ENCODE peak calls at places on chromosomes 16 and 17, in six cellular contexts. L is HCT116, V is HepG2, J is K562, W is SK-N-SH, P is GM12878. H is an unnamed sample.

GRCh38 chr16:70407811-70408274 is 31.1 kb downstream of the ST3GAL2 start:
- DNase-seq in L (no peak), V (no peak), J (peak; percentile 72), W (no peak), P (no peak), H (no peak)

GRCh38 chr16:67928561-67929364 is 2.9 kb downstream of the CTRL start:
- DNase-seq in L (peak; percentile 24), V (peak; percentile 69), J (peak; percentile 79), W (peak; percentile 90), P (no peak), H (peak; percentile 88)

GRCh38 chr17:31487648-31488263 is 96.3 kb downstream of the RAB11FIP4 start:
- DNase-seq in L (peak; percentile 87), V (peak; percentile 86), J (peak; percentile 94), W (peak; percentile 97), P (no peak), H (peak; percentile 98)

GRCh38 chr16:55876854-55877253 is 1.7 kb upstream of the CES5A start:
- DNase-seq in L (no peak), V (no peak), J (no peak), W (no peak), P (no peak), H (no peak)

GRCh38 chr17:32266389-32267269 is 997 bp downstream of the RHBDL3 start:
- DNase-seq in L (no peak), V (no peak), J (no peak), W (peak; percentile 79), P (no peak), H (no peak)

GRCh38 chr17:11326492-11326891 is 85.5 kb downstream of the SHISA6 start:
- DNase-seq in L (no peak), V (no peak), J (no peak), W (no peak), P (no peak), H (no peak)

GRCh38 chr16:30535106-30535776 is 583 bp upstream of the ZNF747 start:
- DNase-seq in L (no peak), V (no peak), J (no peak), W (no peak), P (no peak), H (no peak)

GRCh38 chr17:76716146-76716833 is 5.5 kb upstream of the MXRA7 start:
- DNase-seq in L (no peak), V (no peak), J (peak; percentile 87), W (no peak), P (no peak), H (no peak)

GRCh38 chr17:29125651-29126050 is 54.5 kb downstream of the MYO18A start:
- DNase-seq in L (no peak), V (no peak), J (no peak), W (no peak), P (no peak), H (no peak)

GRCh38 chr17:6496116-6496481 is 51.8 kb downstream of the PIMREG start:
- DNase-seq in L (no peak), V (no peak), J (peak; percentile 10), W (no peak), P (no peak), H (no peak)

GRCh38 chr17:78738245-78738644 is 43.8 kb downstream of the CYTH1 start:
- DNase-seq in L (no peak), V (no peak), J (no peak), W (no peak), P (no peak), H (no peak)

GRCh38 chr16:48877946-48878345 is 268.0 kb upstream of the N4BP1 start:
- DNase-seq in L (no peak), V (no peak), J (no peak), W (no peak), P (no peak), H (no peak)

GRCh38 chr17:73722163-73722562 is 77.9 kb upstream of the SDK2 start:
- DNase-seq in L (no peak), V (no peak), J (no peak), W (peak; percentile 62), P (no peak), H (no peak)

GRCh38 chr16:56910114-56910511 is 21.8 kb upstream of the HERPUD1 start:
- DNase-seq in L (no peak), V (no peak), J (no peak), W (no peak), P (no peak), H (no peak)

GRCh38 chr16:52863000-52863399 is 189.7 kb downstream of the CHD9NB start:
- DNase-seq in L (no peak), V (no peak), J (no peak), W (no peak), P (no peak), H (no peak)

GRCh38 chr17:79969906-79970305 is 65.8 kb downstream of the TBC1D16 start:
- DNase-seq in L (no peak), V (no peak), J (no peak), W (no peak), P (no peak), H (no peak)

GRCh38 chr16:759110-759910 is 1.2 kb upstream of the MSLN start:
- DNase-seq in L (no peak), V (no peak), J (no peak), W (no peak), P (no peak), H (peak; percentile 51)

GRCh38 chr17:33671493-33671892 is 378.4 kb upstream of the ASIC2 start:
- DNase-seq in L (no peak), V (no peak), J (no peak), W (no peak), P (no peak), H (no peak)

GRCh38 chr17:83055911-83056582 is 23.4 kb upstream of the METRNL start:
- DNase-seq in L (no peak), V (peak; percentile 45), J (no peak), W (no peak), P (no peak), H (no peak)
- TF ChIP-seq JUND in L (no peak), V (no peak), J (peak; percentile 63), W (no peak), P (no peak), H (no peak)

GRCh38 chr16:85273293-85273692 is 161.0 kb upstream of the CIBAR2 start:
- DNase-seq in L (no peak), V (no peak), J (no peak), W (no peak), P (no peak), H (no peak)

GRCh38 chr16:85276258-85276657 is 164.0 kb upstream of the CIBAR2 start:
- DNase-seq in L (no peak), V (no peak), J (no peak), W (no peak), P (no peak), H (peak; percentile 68)

GRCh38 chr16:85275533-85276249 is 163.4 kb upstream of the CIBAR2 start:
- DNase-seq in L (peak; percentile 19), V (peak; percentile 60), J (peak; percentile 89), W (peak; percentile 95), P (no peak), H (peak; percentile 85)

GRCh38 chr16:85274924-85275323 is 162.7 kb upstream of the CIBAR2 start:
- DNase-seq in L (no peak), V (no peak), J (peak; percentile 76), W (no peak), P (no peak), H (no peak)

DNA sequence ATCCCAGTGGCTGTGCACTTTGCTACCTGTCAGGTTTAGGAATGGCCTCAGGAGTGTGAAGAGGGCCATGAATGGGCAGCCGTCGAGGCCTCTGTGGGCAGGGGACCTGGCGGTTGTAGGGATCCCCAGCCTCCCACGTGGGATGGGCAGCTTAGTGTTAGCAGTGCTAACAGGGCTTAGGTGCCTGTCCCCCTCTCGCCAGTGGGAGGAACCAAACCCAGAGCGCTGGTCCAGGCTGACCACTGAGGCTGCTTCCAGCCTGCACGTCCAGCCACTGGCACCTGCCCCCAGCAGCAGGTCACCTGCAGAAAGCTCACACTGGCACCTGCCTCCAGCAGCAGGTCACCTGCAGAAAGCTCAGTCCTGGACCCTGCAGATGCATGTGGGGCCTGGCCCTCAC is 162.2 kb upstream of the CIBAR2 start:
- DNase-seq in L (no peak), V (no peak), J (no peak), W (no peak), P (no peak), H (no peak)
- TF ChIP-seq JUND in L (no peak), V (no peak), J (no peak), W (no peak), P (no peak), H (no peak)

DNA sequence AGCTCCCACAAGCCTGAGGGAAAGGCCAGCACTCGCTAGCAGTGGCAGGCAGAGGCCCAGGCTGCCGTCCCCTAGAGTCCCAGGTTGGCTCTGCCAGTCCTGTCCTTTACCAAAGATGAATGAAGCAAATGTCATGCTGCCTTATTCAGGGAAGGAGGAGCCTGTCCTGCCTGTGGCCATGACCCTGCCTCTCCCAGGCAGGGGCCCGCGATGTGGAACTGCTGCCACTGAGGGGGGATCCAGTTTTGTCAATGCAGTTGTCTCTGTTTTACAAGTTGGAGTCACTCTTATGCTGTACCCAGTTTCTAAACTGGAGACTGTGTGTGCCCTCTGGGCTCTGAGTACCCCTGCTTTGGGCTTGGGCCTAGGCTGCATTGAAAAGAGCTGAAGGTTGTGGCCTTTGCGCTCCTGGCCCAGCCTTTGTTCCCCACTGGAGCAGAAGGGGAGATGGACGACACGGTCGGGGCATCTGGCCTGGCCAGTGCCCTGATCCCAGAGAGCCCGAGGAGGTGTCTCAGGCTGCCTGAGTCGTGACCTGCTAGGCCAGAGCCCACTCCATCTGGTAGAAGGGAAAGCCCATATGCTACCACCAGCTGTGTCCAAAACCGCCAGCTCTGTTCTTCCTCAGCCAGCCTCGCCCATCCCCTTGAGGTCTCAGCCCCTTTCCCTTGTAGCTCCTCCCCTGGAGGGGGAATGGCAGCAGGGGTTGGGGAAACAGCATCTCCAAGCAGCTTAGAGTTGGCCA is 5.5 kb downstream of the LIMD2 start:
- DNase-seq in L (no peak), V (no peak), J (no peak), W (peak; percentile 84), P (no peak), H (no peak)
- TF ChIP-seq JUND in L (no peak), V (no peak), J (no peak), W (no peak), P (no peak), H (no peak)

GRCh38 chr16:4323845-4324478 is 8.1 kb downstream of the GLIS2 start:
- DNase-seq in L (no peak), V (no peak), J (peak; percentile 52), W (peak; percentile 79), P (no peak), H (peak; percentile 70)
- TF ChIP-seq JUND in L (no peak), V (no peak), J (no peak), W (no peak), P (no peak), H (no peak)

DNA sequence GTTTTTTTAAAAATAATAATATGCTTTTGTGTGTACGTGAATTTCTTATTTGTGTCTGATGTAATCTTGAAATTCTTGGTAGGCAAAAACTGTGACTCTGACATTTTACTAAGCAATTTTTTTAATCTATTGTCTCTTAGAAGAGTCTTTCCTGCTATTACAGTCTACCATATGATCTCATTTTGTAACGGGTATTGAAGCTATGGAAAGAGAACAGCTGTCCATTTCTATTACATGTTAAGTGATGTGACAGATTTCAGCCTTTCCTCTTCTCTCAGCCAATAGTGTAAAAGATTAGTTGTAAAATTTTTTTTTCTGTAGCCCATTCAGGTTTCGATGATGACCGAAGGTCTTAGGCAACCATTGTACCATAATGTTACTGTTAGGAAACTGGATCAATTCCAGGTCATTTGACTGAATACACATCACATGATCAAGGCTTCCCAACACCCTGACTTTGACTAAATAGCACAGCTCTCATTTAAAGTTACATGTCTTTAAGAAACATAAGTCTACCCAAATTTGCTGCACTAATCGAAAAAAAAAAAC is 147.6 kb upstream of the HLF start:
- DNase-seq in L (no peak), V (no peak), J (no peak), W (no peak), P (no peak), H (no peak)
- TF ChIP-seq JUND in L (no peak), V (no peak), J (no peak), W (no peak), P (no peak), H (no peak)

H was measured in T47D.